ENCODE peak calls at places on chromosomes 2 and 18, in four cellular contexts. Z, D, I and L are unnamed samples.

GRCh38 chr18:55856191-55856590 is 268.2 kb upstream of the TCF4 start:
- DNase-seq in I (no peak), Z (no peak), D (no peak), L (no peak)

GRCh38 chr18:2442006-2442405 is 129.3 kb downstream of the METTL4 start:
- DNase-seq in Z (no peak), D (no peak), I (no peak), L (no peak)

GRCh38 chr2:1673160-1673944 is 71.0 kb downstream of the PXDN start:
- DNase-seq in D (no peak), I (no peak), Z (no peak), L (no peak)

GRCh38 chr2:86455181-86455580 is 14.0 kb downstream of the KDM3A start:
- DNase-seq in D (no peak), I (no peak), Z (no peak), L (no peak)

GRCh38 chr2:172120118-172120517 is 17.4 kb upstream of the DLX2 start:
- DNase-seq in Z (no peak), I (no peak), D (no peak), L (no peak)

GRCh38 chr2:46963210-46963609 is 47.6 kb upstream of the MCFD2 start:
- DNase-seq in I (no peak), Z (no peak), D (no peak), L (no peak)

GRCh38 chr2:95384854-95385569 is 17.5 kb upstream of the FAHD2A start:
- DNase-seq in Z (peak; percentile 43), I (no peak), D (no peak), L (peak; percentile 55)

GRCh38 chr2:70190086-70190412 is 770 bp downstream of the C2orf42 start:
- DNase-seq in D (no peak), I (peak; percentile 45), Z (no peak), L (no peak)

GRCh38 chr2:157662401-157662800 is 33.7 kb upstream of the ACVR1C start:
- DNase-seq in D (no peak), I (no peak), Z (no peak), L (no peak)

GRCh38 chr2:10548626-10549025 is 100.5 kb upstream of the ODC1 start:
- DNase-seq in I (no peak), Z (no peak), D (no peak), L (no peak)

GRCh38 chr2:178550352-178550751 is 70.1 kb downstream of the PLEKHA3 start:
- DNase-seq in Z (no peak), I (no peak), D (no peak), L (no peak)

DNA sequence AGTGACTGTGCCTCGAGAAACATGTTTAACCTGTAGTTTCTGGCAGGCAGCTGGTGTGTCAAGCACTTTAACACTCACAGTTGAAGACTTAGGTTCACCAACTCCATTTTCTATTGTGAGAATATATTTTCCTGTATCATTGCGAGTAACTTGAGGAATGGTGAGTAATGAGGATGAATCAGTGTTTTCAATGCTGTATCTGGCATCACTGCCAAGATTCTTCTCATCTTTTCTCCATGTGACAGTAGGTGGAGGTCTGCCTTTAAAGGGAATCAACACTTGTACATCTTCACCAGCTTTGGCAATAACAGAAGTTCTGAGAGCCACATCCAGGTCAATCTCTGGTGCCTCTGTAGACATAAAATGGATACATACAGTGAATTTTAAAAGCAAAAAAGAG is 72.8 kb downstream of the PLEKHA3 start:
- DNase-seq in D (no peak), Z (no peak), I (no peak), L (no peak)
- H3K27ac ChIP-seq in D (no peak overlapping the region), Z (no peak overlapping the region), I (no peak overlapping the region), L (peak overlapping the region; percentile 74)

GRCh38 chr18:69580107-69580506 is 179.4 kb downstream of the DOK6 start:
- DNase-seq in Z (no peak), D (no peak), I (no peak), L (no peak)
- H3K4me3 ChIP-seq in Z (no peak overlapping the region), D (no peak overlapping the region), I (no peak overlapping the region), L (no peak overlapping the region)

DNA sequence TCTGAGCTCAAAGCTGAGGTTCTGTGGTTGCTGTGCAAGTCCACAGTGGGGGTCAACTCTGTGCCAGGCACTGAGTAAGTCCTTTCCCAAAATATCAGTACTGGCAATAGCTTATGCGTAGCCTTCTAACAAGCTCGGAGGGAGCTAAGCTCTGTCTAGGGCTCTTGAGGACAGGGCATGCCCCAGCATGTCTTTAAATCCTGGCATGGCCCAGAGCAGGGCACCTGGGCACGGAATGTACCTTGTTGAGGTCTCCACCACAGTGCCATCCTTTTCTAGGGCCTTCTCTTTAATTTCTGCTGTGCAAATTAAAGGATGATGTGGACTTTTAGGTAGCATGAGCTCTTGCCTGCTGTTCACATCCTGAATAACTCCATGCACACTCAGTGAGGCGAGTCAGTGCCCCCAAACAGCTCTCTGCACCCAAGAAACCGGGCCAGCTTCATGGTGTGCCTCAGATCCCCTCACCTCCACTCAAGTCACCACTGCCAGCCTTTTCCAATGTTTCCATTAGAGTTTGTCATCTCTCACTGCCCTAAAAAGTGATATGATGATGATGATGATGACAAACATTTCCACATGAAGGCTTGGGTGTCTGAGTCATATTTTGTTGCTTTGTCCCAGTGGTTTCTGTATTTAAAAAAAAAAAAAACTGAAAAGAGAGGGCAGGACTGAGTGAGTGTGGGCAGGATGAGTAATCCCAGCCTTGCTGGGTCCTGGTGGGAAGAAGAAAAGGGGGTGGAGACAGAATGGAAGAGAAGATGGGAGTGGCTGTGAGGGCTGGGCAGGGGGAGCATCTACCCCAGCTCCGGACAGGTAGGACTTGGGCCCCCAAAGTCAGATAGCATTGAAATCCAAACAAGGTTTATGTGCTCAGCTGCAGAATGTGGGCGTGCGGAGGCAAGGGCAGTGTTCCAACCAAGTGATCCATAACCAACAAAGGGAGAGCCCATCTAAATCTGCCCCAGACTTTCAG is 78.9 kb downstream of the ZBTB7C start:
- DNase-seq in Z (no peak), D (no peak), I (no peak), L (no peak)
- H3K27ac ChIP-seq in Z (no peak overlapping the region), D (peak overlapping the region; percentile 72), I (no peak overlapping the region), L (no peak overlapping the region)

DNA sequence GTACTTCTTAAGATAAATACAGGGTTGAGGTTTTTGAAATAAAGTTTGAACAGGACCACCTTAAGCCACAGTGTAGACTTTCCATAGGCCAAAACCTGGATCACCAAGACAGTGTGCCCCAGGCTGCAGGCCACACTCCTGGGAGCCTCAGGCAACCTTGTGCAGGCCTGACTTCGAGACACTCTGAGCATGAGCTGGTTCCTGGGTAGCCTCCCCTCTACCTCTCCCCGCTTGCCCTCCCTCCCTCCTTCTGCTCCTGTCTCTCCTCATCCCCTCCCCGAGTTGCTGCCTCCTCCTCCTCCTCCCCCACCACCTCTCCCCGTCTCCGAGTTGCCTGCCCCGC is 10.6 kb upstream of the PROC start:
- DNase-seq in I (no peak), Z (no peak), D (no peak), L (no peak)
- H3K4me3 ChIP-seq in I (peak overlapping the region; percentile 44), Z (peak overlapping the region; percentile 73), D (peak overlapping the region; percentile 41), L (no peak overlapping the region)

DNA sequence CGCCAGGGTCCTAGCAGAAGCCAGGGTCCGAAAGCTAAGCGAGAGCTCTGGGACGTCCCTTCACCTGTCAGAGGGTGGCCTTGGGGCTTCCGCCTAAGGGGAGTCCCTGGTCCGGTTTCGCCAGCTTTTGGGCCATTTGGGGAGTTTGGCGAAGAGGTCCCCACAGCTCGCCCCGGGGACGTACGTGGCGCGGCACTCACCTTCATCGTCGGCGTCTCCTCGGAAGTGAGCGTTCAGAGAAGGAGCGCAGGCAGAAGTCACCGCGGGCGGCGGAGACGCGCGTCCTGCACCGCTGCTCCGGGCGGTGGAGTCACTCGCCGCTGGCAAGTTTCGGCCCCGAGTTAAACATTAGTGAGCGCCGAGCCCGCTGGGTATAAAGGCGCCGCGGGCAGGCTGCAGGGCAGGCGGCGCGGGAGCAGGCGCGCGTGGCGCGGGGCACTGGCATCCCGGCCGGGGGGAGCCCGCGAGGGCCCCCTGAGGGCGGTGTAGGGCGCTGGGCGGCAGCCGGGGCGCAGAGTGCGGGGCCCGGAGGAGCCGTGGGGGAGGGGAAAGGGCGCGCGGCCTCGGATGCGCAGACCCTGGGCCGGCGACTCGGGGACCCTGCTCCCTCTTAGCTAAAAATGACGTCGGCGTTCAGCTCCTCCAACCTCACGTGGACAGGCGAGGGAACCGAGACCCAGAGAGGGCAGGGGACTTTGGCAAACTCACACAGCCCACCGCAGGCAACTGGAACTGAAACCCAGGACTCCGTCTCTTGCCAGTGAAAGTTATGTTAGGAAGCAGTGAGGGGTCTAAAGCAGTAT is at the start of gene DPP4:
- DNase-seq in D (no peak), Z (peak; percentile 34), I (peak; percentile 62), L (peak; percentile 36)
- H3K27ac ChIP-seq in D (no peak within 1 kb of the TSS), Z (peak within 1 kb of the TSS; percentile 85), I (peak within 1 kb of the TSS; percentile 94), L (no peak within 1 kb of the TSS)

GRCh38 chr2:219739866-219740440 is 112.5 kb downstream of the SLC4A3 start:
- DNase-seq in I (no peak), D (no peak), Z (no peak), L (no peak)
- H3K4me3 ChIP-seq in I (no peak overlapping the region), D (no peak overlapping the region), Z (no peak overlapping the region), L (no peak overlapping the region)

GRCh38 chr2:177254433-177255226 is 9.9 kb downstream of the NFE2L2 start:
- DNase-seq in Z (no peak), D (no peak), I (no peak), L (peak; percentile 44)
- H3K27ac ChIP-seq in Z (peak overlapping the region; percentile 22), D (no peak overlapping the region), I (peak overlapping the region; percentile 43), L (peak overlapping the region; percentile 87)